ENCODE peak calls at places on chromosomes 5 and 9, in seven cellular contexts. D is sigmoid colon; W is CD8-positive, alpha-beta T cell; L is lower leg skin; J is type B pancreatic cell; N is GM12865; H is AG09319. R is an unnamed sample.

GRCh38 chr5:167514461-167514860 is 777.0 kb upstream of the WWC1 start:
- DNase-seq in D (no peak), W (no peak), L (no peak), J (no peak), N (no peak), H (no peak), R (no peak)

GRCh38 chr9:108125541-108125940 is 636.0 kb upstream of the KLF4 start:
- DNase-seq in D (no peak), W (no peak), L (no peak), J (no peak), N (peak; percentile 14), H (no peak), R (no peak)

GRCh38 chr5:172113036-172113435 is 75.0 kb downstream of the STK10 start:
- DNase-seq in D (no peak), W (peak; percentile 80), L (no peak), J (no peak), N (peak; percentile 94), H (no peak), R (no peak)

GRCh38 chr5:79011219-79011836 is 26.2 kb upstream of the ARSB start:
- DNase-seq in D (no peak), W (no peak), L (no peak), J (no peak), N (peak; percentile 2), H (no peak), R (no peak)

GRCh38 chr9:419571-420156 is 205.0 kb downstream of the DOCK8 start:
- DNase-seq in D (no peak), W (no peak), L (no peak), J (no peak), N (no peak), H (peak; percentile 51), R (no peak)

GRCh38 chr5:170115925-170116324 is 10.2 kb downstream of the FOXI1 start:
- DNase-seq in D (no peak), W (no peak), L (no peak), J (no peak), N (no peak), H (no peak), R (no peak)

GRCh38 chr5:55451976-55452375 is 82.8 kb downstream of the PLPP1 start:
- DNase-seq in D (no peak), W (no peak), L (no peak), J (no peak), N (no peak), H (no peak), R (no peak)

GRCh38 chr5:143023447-143024096 is 253.4 kb downstream of the ARHGAP26 start:
- DNase-seq in D (peak; percentile 92), W (no peak), L (no peak), J (no peak), N (peak; percentile 91), H (no peak), R (no peak)

GRCh38 chr5:58135571-58136335 is 324.1 kb downstream of the PLK2 start:
- DNase-seq in D (no peak), W (no peak), L (no peak), J (no peak), N (no peak), H (no peak), R (no peak)

GRCh38 chr5:34480810-34481528 is 175.2 kb upstream of the RAI14 start:
- DNase-seq in D (no peak), W (no peak), L (no peak), J (no peak), N (peak; percentile 40), H (no peak), R (no peak)

GRCh38 chr5:125011419-125011818 is 265.0 kb upstream of the ZNF608 start:
- DNase-seq in D (no peak), W (no peak), L (no peak), J (no peak), N (no peak), H (no peak), R (no peak)

GRCh38 chr9:74322661-74323314 is 174.3 kb upstream of the RORB start:
- DNase-seq in D (no peak), W (no peak), L (no peak), J (no peak), N (no peak), H (no peak), R (no peak)

GRCh38 chr5:78361226-78361993 is 993 bp downstream of the SCAMP1 start:
- DNase-seq in D (peak; percentile 72), W (no peak), L (peak; percentile 38), J (no peak), N (peak; percentile 16), H (peak; percentile 5), R (peak; percentile 5)

GRCh38 chr9:33161589-33162132 is 5.5 kb downstream of the B4GALT1 start:
- DNase-seq in D (no peak), W (no peak), L (no peak), J (no peak), N (no peak), H (no peak), R (no peak)

GRCh38 chr5:88145603-88146467 is 122.8 kb downstream of the TMEM161B start:
- DNase-seq in D (no peak), W (no peak), L (no peak), J (no peak), N (peak; percentile 8), H (no peak), R (peak; percentile 24)

GRCh38 chr5:75510417-75510835 is 1.0 kb downstream of the CERT1 start:
- DNase-seq in D (no peak), W (peak; percentile 19), L (no peak), J (no peak), N (no peak), H (no peak), R (no peak)

GRCh38 chr9:115292584-115293271 is 174.8 kb upstream of the TNC start:
- DNase-seq in D (no peak), W (no peak), L (no peak), J (no peak), N (no peak), H (no peak), R (peak; percentile 5)

GRCh38 chr5:107466233-107466769 is 204.4 kb downstream of the EFNA5 start:
- DNase-seq in D (no peak), W (no peak), L (no peak), J (no peak), N (no peak), H (no peak), R (no peak)

GRCh38 chr9:114574438-114574837 is 13.1 kb upstream of the ATP6V1G1 start:
- DNase-seq in D (no peak), W (no peak), L (no peak), J (no peak), N (no peak), H (no peak), R (no peak)

GRCh38 chr9:13034696-13035006 is 244.8 kb downstream of the MPDZ start:
- DNase-seq in D (no peak), W (no peak), L (no peak), J (no peak), N (no peak), H (no peak), R (no peak)

GRCh38 chr5:141508808-141509611 is 20.1 kb downstream of the PCDHGC5 start:
- DNase-seq in D (peak; percentile 90), W (no peak), L (peak; percentile 66), J (no peak), N (peak; percentile 80), H (peak; percentile 96), R (peak; percentile 45)

GRCh38 chr5:176418251-176418650 is 1.9 kb upstream of the CLTB start:
- DNase-seq in D (no peak), W (no peak), L (no peak), J (no peak), N (no peak), H (no peak), R (no peak)

GRCh38 chr5:17735771-17736170 is 101.5 kb downstream of the TAF11L14 start:
- DNase-seq in D (no peak), W (no peak), L (no peak), J (no peak), N (no peak), H (no peak), R (no peak)

GRCh38 chr5:125412561-125413535 is 666.4 kb upstream of the ZNF608 start:
- DNase-seq in D (peak; percentile 82), W (no peak), L (peak; percentile 30), J (peak; percentile 85), N (peak; percentile 35), H (peak; percentile 52), R (peak; percentile 60)

GRCh38 chr5:178535299-178536175 is 54.7 kb downstream of the COL23A1 start:
- DNase-seq in D (no peak), W (no peak), L (peak; percentile 39), J (no peak), N (no peak), H (no peak), R (no peak)

DNA sequence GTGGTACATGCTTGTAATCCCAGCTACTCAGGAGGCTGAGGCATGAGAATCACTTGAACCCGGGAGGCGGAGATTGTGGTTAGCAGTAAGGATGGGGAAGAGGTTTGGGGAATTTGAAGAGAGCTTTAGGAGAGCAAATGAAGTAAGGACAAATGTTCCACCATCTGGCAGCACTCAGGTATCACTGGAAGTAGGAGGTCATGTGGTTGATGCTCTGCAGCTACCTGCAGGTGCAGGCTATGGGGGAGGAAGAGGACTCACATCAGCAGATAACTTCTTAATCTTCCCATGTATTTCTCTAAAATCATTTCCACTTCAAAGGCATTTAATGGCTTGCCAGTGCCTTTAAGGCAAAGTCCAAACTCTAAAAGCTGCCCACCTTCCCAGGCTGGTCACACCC is 8.0 kb upstream of the HAVCR1 start:
- DNase-seq in D (no peak), W (no peak), L (no peak), J (no peak), N (no peak), H (no peak), R (no peak)
- TF ChIP-seq CTCF in D (no peak), W (no peak), L (no peak), J (no peak), N (no peak), H (no peak), R (no peak)

GRCh38 chr5:7518947-7519560 is 123.1 kb downstream of the ADCY2 start:
- DNase-seq in D (no peak), W (no peak), L (no peak), J (no peak), N (no peak), H (no peak), R (no peak)
- TF ChIP-seq CTCF in D (no peak), W (no peak), L (no peak), J (no peak), N (peak; percentile 19), H (no peak), R (peak; percentile 32)

DNA sequence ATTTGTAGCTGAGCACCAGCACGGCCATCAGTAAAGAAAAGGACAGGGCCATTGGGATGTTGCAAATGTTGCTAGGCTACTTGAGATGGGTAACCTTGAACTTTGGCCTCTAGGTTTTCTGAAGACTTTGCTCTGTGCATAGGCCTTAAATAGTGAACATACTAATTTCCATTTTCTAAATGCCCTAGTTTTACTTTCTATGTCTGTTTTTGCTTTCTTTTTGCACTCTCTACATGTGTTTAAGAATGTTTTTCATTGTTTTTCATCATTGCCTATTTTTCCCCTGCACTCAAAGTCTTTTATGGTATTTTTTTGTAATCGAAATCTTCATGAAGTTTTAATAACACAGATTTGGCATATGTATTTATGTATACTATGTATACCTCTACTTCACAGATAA is at the start of gene IFNA17:
- DNase-seq in D (no peak), W (no peak), L (no peak), J (no peak), N (no peak), H (no peak), R (no peak)
- TF ChIP-seq CTCF in D (no peak), W (no peak), L (no peak), J (no peak), N (no peak), H (no peak), R (no peak)

DNA sequence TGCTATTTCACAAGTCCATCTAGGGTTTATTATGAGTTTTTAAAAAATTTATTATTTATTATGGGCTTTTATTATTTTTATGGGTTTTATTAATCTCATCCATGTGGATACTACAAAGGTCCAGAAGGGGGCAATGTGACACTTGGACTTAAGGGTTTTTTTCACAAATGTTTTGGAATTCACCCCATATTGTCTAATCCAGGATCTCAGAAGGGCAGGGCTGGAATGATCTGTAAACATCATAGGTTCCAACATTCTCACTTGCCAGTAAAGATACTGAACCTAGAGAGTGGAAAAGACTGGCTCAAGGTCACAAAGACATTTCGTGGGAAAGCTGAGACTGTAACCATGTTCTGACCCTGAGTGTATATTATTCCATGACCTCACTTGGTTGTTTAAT is 35.6 kb downstream of the NIM1K start:
- DNase-seq in D (no peak), W (no peak), L (no peak), J (no peak), N (peak; percentile 60), H (peak; percentile 14), R (no peak)
- TF ChIP-seq CTCF in D (no peak), W (no peak), L (no peak), J (peak; percentile 75), N (peak; percentile 25), H (peak; percentile 43), R (peak; percentile 64)